ENCODE peak calls at places on chromosome 22, in ten cellular contexts. L, M, S, J, V, Z, P, N, T and F are unnamed samples.

GRCh38 chr22:37230673-37231405 is 13.2 kb downstream of the RAC2 start:
- DNase-seq in S (no peak), T (no peak), Z (no peak), J (no peak), P (no peak), L (no peak), N (peak; percentile 26), V (no peak), M (no peak), F (no peak)

GRCh38 chr22:19109198-19110063 is 12.8 kb downstream of the DGCR2 start:
- DNase-seq in T (peak; percentile 55), P (peak; percentile 78), V (no peak), N (peak; percentile 66), Z (no peak), L (peak; percentile 64), M (no peak), J (no peak), S (peak; percentile 32), F (peak; percentile 58)

GRCh38 chr22:39148727-39149535 is 3.5 kb downstream of the CBX7 start:
- DNase-seq in N (peak; percentile 63), L (no peak), V (peak; percentile 53), J (peak; percentile 79), Z (peak; percentile 70), S (peak; percentile 69), T (peak; percentile 87), M (no peak), P (peak; percentile 56), F (no peak)

GRCh38 chr22:27982630-27983180 is 63.6 kb upstream of the PITPNB start:
- DNase-seq in M (no peak), N (no peak), J (no peak), V (no peak), T (no peak), P (no peak), L (no peak), S (no peak), Z (no peak), F (peak; percentile 69)

GRCh38 chr22:43060213-43060612 is 29.0 kb downstream of the TTLL1 start:
- DNase-seq in S (peak; percentile 20), V (no peak), N (peak; percentile 45), T (peak; percentile 31), M (no peak), J (peak; percentile 26), Z (no peak), P (peak; percentile 26), L (no peak), F (no peak)

GRCh38 chr22:48177591-48177990 is 1415.1 kb downstream of the TBC1D22A start:
- DNase-seq in T (no peak), Z (no peak), V (no peak), P (peak; percentile 6), L (no peak), J (no peak), N (no peak), S (no peak), M (no peak), F (no peak)

GRCh38 chr22:34808618-34809017 is 257.3 kb upstream of the ISX start:
- DNase-seq in N (no peak), Z (no peak), V (no peak), M (no peak), L (no peak), P (no peak), J (no peak), S (no peak), T (no peak), F (no peak)

GRCh38 chr22:17917490-17917983 is 106.8 kb downstream of the MICAL3 start:
- DNase-seq in Z (no peak), N (no peak), V (peak; percentile 78), J (no peak), L (no peak), T (no peak), M (no peak), S (no peak), P (no peak), F (no peak)

GRCh38 chr22:35480143-35480542 is 60.5 kb upstream of the RASD2 start:
- DNase-seq in M (no peak), S (no peak), N (peak; percentile 26), L (peak; percentile 16), P (no peak), Z (no peak), J (peak; percentile 72), T (peak; percentile 56), V (peak; percentile 54), F (no peak)

GRCh38 chr22:23060612-23061400 is 9.5 kb upstream of the GNAZ start:
- DNase-seq in S (no peak), J (no peak), L (no peak), N (no peak), M (no peak), Z (peak; percentile 40), P (peak; percentile 10), T (no peak), V (no peak), F (no peak)

GRCh38 chr22:25369133-25369532 is 149.7 kb downstream of the CRYBB2 start:
- DNase-seq in T (no peak), J (no peak), N (no peak), S (no peak), M (no peak), L (no peak), P (no peak), V (no peak), Z (no peak), F (no peak)

GRCh38 chr22:41682033-41682807 is 6.4 kb downstream of the SNU13 start:
- DNase-seq in J (peak; percentile 86), T (peak; percentile 90), Z (peak; percentile 92), V (peak; percentile 88), N (peak; percentile 87), P (peak; percentile 85), S (peak; percentile 82), L (peak; percentile 88), M (no peak), F (peak; percentile 97)
- TF ChIP-seq POLR2A in J (peak; percentile 82), T (peak; percentile 91), Z (peak; percentile 80), V (peak; percentile 14), N (peak; percentile 70), P (peak; percentile 70), S (peak; percentile 71), L (peak; percentile 89), M (no peak), F (peak; percentile 25)

GRCh38 chr22:31106001-31106571 is 1.3 kb downstream of the SELENOM start:
- DNase-seq in S (no peak), T (peak; percentile 40), M (no peak), P (no peak), J (peak; percentile 41), N (no peak), L (no peak), V (peak; percentile 30), Z (no peak), F (no peak)

GRCh38 chr22:31106651-31107205 is 640 bp downstream of the SELENOM start:
- DNase-seq in S (peak; percentile 44), J (peak; percentile 43), N (peak; percentile 35), V (peak; percentile 40), L (peak; percentile 55), P (no peak), M (no peak), Z (no peak), T (peak; percentile 65), F (no peak)

GRCh38 chr22:31103899-31104694 is 3.3 kb downstream of the SELENOM start:
- DNase-seq in M (no peak), P (no peak), V (peak; percentile 30), L (no peak), S (no peak), J (peak; percentile 75), N (peak; percentile 48), Z (no peak), T (peak; percentile 45), F (no peak)

GRCh38 chr22:31104869-31105268 is 2.5 kb downstream of the SELENOM start:
- DNase-seq in P (no peak), M (no peak), N (no peak), J (peak; percentile 65), S (no peak), L (no peak), Z (no peak), T (peak; percentile 47), V (peak; percentile 28), F (no peak)

DNA sequence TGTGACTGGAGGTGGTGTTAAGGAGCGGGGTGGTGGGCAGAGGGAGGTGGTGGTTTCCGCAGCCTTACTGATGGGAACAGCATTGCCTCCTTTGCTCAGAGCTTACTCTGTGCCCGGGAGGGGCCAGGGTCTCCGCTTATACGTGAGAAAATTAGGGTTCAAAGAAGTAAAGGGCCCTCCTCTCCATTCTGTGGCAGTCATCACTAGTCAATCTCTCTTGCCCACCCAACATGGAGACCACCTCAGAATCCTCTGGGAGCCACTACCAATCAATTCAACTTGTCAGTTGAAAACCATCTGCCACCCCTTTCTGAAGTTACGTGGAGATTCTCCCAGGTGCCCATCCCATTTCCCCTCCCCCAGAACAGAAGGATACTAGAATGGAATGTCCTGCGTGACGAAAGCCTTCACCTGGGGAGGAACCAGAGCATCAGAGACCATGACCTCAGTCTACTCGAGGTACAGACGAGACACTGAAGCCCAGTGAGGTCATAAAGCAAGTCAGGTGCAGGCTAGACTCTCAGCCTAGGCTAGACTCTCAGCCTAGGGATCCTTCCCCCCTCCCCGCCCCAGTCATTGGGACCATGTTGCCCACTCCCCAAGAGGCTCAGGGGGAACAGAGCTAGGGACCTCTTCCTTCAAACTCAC is 2.0 kb downstream of the SELENOM start:
- DNase-seq in L (no peak), S (no peak), T (no peak), V (peak; percentile 30), P (no peak), J (no peak), N (no peak), M (no peak), Z (no peak), F (no peak)
- H3K4me3 ChIP-seq in L (no peak overlapping the region), S (peak overlapping the region; percentile 88), T (peak overlapping the region; percentile 84), V (peak overlapping the region; percentile 84), P (no peak overlapping the region), J (peak overlapping the region; percentile 95), N (no peak overlapping the region), M (no peak overlapping the region), Z (peak overlapping the region; percentile 58), F (no peak overlapping the region)

DNA sequence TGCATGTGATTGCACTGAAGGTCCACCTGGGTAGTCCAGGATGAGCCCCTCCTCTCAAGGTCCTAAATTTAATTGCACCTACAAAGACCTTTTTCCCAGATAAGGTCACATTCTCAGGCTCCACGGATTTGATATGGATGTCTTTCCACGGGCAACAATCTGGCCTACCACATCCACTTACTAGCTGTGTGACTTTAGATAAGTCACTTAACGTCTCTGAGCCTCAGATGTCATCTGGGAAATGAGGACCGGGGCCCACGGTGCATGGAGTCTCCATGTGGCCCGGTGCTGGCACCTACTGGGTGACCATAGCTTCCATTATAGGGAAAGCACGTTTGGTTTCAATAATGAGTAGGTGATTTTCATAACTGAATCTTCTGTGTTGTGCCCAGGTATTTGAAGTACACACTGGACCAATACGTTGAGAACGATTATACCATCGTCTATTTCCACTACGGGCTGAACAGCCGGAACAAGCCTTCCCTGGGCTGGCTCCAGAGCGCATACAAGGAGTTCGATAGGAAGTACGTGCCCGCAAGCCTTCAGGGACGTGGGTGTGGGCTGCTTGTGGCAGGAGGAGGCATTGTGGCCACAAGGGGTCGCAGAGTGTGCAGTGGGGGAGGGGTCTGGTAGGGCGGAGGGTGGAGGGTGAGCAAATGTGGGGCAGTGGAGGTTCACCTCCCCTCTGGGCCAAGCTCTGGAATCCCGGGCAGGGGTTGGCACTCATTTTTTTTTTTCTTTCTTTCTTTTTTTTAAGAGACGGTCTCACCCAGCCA is 55.7 kb downstream of the ARHGAP8 start:
- DNase-seq in Z (no peak), M (no peak), T (no peak), N (no peak), S (no peak), J (no peak), P (no peak), L (no peak), V (no peak), F (no peak)
- TF ChIP-seq CTCF in Z (no peak), M (no peak), T (no peak), N (no peak), S (no peak), J (no peak), P (no peak), L (peak; percentile 21), V (no peak), F (no peak)

GRCh38 chr22:21652010-21652546 is 10.0 kb downstream of the SDF2L1 start:
- DNase-seq in V (peak; percentile 89), N (peak; percentile 75), J (peak; percentile 84), P (peak; percentile 95), Z (peak; percentile 91), L (peak; percentile 81), T (peak; percentile 84), M (peak; percentile 88), S (peak; percentile 87), F (peak; percentile 97)
- TF ChIP-seq POLR2A in V (no peak), N (no peak), J (no peak), P (no peak), Z (no peak), L (peak; percentile 37), T (no peak), M (no peak), S (no peak), F (no peak)